ENCODE peak calls at places on chromosome 17, in nine cellular contexts. X, V, Q, I, P, Y, K, O and C are unnamed samples.

GRCh38 chr17:3928394-3928793 is 12.1 kb upstream of the P2RX1 start:
- DNase-seq in V (no peak), Y (no peak), K (no peak), Q (no peak), P (no peak), O (no peak), I (no peak), X (no peak), C (no peak)

GRCh38 chr17:32958418-32958817 is 30.5 kb downstream of the TMEM98 start:
- DNase-seq in I (no peak), X (no peak), Q (no peak), V (no peak), O (no peak), Y (no peak), K (peak), P (no peak), C (no peak)

GRCh38 chr17:46764709-46765401 is 53.6 kb downstream of the WNT3 start:
- DNase-seq in I (no peak), K (peak), Q (no peak), V (peak), Y (no peak), X (peak), O (peak), P (no peak), C (no peak)

GRCh38 chr17:70869402-70870085 is 700.2 kb downstream of the KCNJ2 start:
- DNase-seq in O (no peak), V (no peak), K (no peak), X (no peak), P (no peak), Y (no peak), Q (no peak), I (peak), C (no peak)

GRCh38 chr17:56717471-56717870 is 116.2 kb downstream of the C17orf67 start:
- DNase-seq in O (no peak), Y (no peak), K (no peak), X (no peak), Q (no peak), P (no peak), V (no peak), I (no peak), C (no peak)

GRCh38 chr17:38352245-38353083 is 820 bp downstream of the SOCS7 start:
- DNase-seq in I (peak), K (no peak), V (no peak), P (peak), X (peak), Q (no peak), O (peak), Y (peak), C (peak)

GRCh38 chr17:12620200-12620720 is 45.4 kb upstream of the MYOCD start:
- DNase-seq in O (no peak), K (no peak), P (no peak), Q (no peak), Y (no peak), V (no peak), I (no peak), X (no peak), C (no peak)

GRCh38 chr17:62888148-62888547 is 77.9 kb upstream of the TANC2 start:
- DNase-seq in Y (no peak), O (no peak), X (no peak), I (no peak), K (no peak), Q (no peak), V (peak), P (no peak), C (no peak)

GRCh38 chr17:58344047-58344790 is 7.8 kb downstream of the SUPT4H1 start:
- DNase-seq in V (no peak), O (no peak), X (peak), Q (no peak), I (no peak), P (peak), Y (no peak), K (no peak), C (peak)

GRCh38 chr17:13266596-13266995 is 248.8 kb upstream of the ELAC2 start:
- DNase-seq in P (no peak), O (no peak), Q (no peak), X (no peak), I (no peak), K (peak), Y (no peak), V (no peak), C (no peak)

GRCh38 chr17:27497696-27498095 is 41.4 kb downstream of the KSR1 start:
- DNase-seq in O (no peak), Y (no peak), K (no peak), Q (no peak), V (no peak), I (no peak), P (no peak), X (no peak), C (no peak)

GRCh38 chr17:58248955-58249269 is 10.5 kb downstream of the LPO start:
- DNase-seq in I (peak), O (no peak), K (no peak), Y (no peak), V (no peak), X (no peak), Q (no peak), P (no peak), C (no peak)

GRCh38 chr17:15377608-15378007 is 36.2 kb upstream of the TEKT3 start:
- DNase-seq in V (no peak), X (no peak), K (no peak), Y (no peak), P (no peak), I (peak), O (no peak), Q (no peak), C (no peak)

GRCh38 chr17:5282639-5283217 is 644 bp downstream of the RABEP1 start:
- DNase-seq in X (no peak), K (no peak), P (peak), V (no peak), Y (no peak), Q (no peak), I (peak), O (peak), C (no peak)

GRCh38 chr17:12727076-12727750 is 61.5 kb downstream of the MYOCD start:
- DNase-seq in Q (no peak), I (no peak), X (no peak), Y (no peak), K (peak), O (no peak), V (no peak), P (no peak), C (no peak)

GRCh38 chr17:3712811-3713463 is 10.8 kb upstream of the HASPIN start:
- DNase-seq in K (no peak), V (no peak), X (no peak), Y (no peak), O (no peak), P (no peak), I (no peak), Q (no peak), C (no peak)

GRCh38 chr17:65093930-65094329 is 37.4 kb upstream of the GNA13 start:
- DNase-seq in Y (no peak), K (no peak), P (no peak), V (no peak), O (no peak), I (peak), Q (no peak), X (no peak), C (no peak)

GRCh38 chr17:72118588-72119279 is 2.1 kb upstream of the SOX9 start:
- DNase-seq in Q (peak), I (peak), V (peak), Y (peak), O (peak), X (peak), K (no peak), P (no peak), C (peak)

GRCh38 chr17:55286681-55287589 is 22.2 kb downstream of the HLF start:
- DNase-seq in X (peak), K (no peak), V (peak), O (no peak), Q (no peak), I (no peak), Y (peak), P (no peak), C (no peak)

GRCh38 chr17:76515291-76515949 is 14.2 kb upstream of the RHBDF2 start:
- DNase-seq in O (peak), X (peak), V (no peak), P (peak), K (peak), Y (no peak), Q (no peak), I (no peak), C (peak)

GRCh38 chr17:75102385-75102821 is 7.4 kb upstream of the ARMC7 start:
- DNase-seq in P (no peak), O (no peak), X (no peak), Y (no peak), Q (no peak), K (no peak), I (peak), V (no peak), C (peak)

GRCh38 chr17:15384142-15384803 is 42.9 kb upstream of the TEKT3 start:
- DNase-seq in O (peak), Q (no peak), Y (no peak), I (peak), X (no peak), P (no peak), V (no peak), K (no peak), C (no peak)

GRCh38 chr17:2018716-2019490 is 6.2 kb downstream of the RTN4RL1 start:
- DNase-seq in O (no peak), Q (no peak), V (peak), Y (no peak), I (no peak), X (no peak), K (no peak), P (no peak), C (no peak)

GRCh38 chr17:76716834-76717205 is 6.1 kb upstream of the MXRA7 start:
- DNase-seq in O (no peak), V (no peak), K (peak), X (no peak), Q (no peak), P (no peak), I (no peak), Y (no peak), C (no peak)

GRCh38 chr17:31072186-31072585 is 22.6 kb upstream of the NF1 start:
- DNase-seq in Q (no peak), Y (no peak), K (peak), O (no peak), I (peak), X (no peak), V (peak), P (no peak), C (no peak)

GRCh38 chr17:1304522-1304921 is 25.1 kb downstream of the TRARG1 start:
- DNase-seq in O (no peak), K (no peak), Y (no peak), V (no peak), X (no peak), P (no peak), I (no peak), Q (no peak), C (no peak)

GRCh38 chr17:19538095-19539039 is 4.7 kb downstream of the SLC47A1 start:
- DNase-seq in O (peak), I (peak), Y (no peak), Q (no peak), K (no peak), X (no peak), V (no peak), P (no peak), C (no peak)

GRCh38 chr17:15364615-15365014 is 23.2 kb upstream of the TEKT3 start:
- DNase-seq in I (no peak), K (no peak), V (no peak), P (no peak), O (peak), Q (no peak), X (no peak), Y (no peak), C (no peak)

GRCh38 chr17:44071198-44071520 is 624 bp downstream of the G6PC3 start:
- DNase-seq in Y (no peak), X (no peak), V (peak), P (no peak), I (no peak), Q (no peak), K (no peak), O (no peak), C (no peak)

GRCh38 chr17:44069974-44070454 is 521 bp upstream of the G6PC3 start:
- DNase-seq in Q (no peak), X (no peak), Y (peak), V (peak), P (no peak), I (peak), O (no peak), K (no peak), C (no peak)

GRCh38 chr17:44071772-44072171 is 1.2 kb downstream of the G6PC3 start:
- DNase-seq in Y (no peak), X (no peak), P (no peak), Q (no peak), V (peak), I (no peak), K (no peak), O (no peak), C (no peak)

GRCh38 chr17:44067547-44067945 is 1.1 kb upstream of the LSM12 start:
- DNase-seq in X (no peak), V (no peak), P (no peak), Y (no peak), Q (no peak), O (no peak), K (no peak), I (no peak), C (no peak)

DNA sequence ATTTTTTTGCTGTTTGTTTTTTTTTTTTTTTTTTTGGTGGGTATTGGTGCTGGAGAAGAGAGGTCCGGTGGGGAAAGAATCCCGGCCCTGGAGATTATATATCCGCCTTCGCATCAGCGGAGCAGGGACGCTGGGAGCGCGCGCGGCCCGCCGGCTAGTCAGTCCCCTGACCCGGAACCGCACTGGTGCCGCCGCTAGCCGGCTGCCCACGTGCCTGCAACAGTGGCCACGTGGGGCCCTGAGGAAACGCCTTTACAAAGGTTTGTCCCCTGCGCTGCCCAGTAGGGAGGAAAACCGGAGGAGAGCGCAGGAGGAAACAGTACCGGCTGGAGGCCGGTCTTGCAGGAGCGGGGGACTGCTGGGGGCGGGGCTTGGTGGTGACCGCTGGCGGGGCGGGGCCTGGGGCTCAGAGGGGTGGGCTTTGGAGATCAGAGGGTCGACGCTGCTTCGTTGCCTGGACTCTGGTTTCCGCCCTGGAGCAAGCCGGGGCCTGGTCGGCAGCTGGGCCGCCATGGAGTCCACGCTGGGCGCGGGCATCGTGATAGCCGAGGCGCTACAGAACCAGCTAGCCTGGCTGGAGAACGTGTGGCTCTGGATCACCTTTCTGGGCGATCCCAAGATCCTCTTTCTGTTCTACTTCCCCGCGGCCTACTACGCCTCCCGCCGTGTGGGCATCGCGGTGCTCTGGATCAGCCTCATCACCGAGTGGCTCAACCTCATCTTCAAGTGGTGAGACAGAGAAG is at the start of gene G6PC3:
- DNase-seq in Q (peak), I (peak), K (peak), X (peak), Y (peak), P (peak), V (peak), O (peak), C (peak)
- TF ChIP-seq CTCF in Q (no peak), I (no peak), K (peak), X (peak), Y (no peak), P (no peak), V (no peak), O (no peak), C (no peak)

DNA sequence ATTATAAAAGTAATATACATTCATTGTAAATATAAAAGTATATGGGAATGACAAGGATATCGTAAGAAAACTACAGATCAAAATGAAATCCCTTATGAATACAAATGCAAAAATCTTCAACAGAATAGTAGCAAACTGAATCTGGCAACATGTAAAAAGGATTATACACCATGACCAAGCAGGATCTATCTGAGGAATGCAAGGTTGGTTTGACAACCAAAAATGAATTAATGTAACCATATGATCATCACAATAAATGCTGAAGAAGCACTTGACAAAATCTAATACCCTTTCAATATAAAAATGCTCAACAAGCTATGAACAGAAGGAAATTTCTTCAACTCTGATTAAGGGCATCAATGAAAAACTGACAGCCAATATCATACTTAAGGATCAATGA is 48.8 kb downstream of the NDEL1 start:
- DNase-seq in P (no peak), K (no peak), I (no peak), O (no peak), X (no peak), V (no peak), Y (no peak), Q (no peak), C (no peak)
- TF ChIP-seq CTCF in P (no peak), K (no peak), I (no peak), O (no peak), X (no peak), V (no peak), Y (no peak), Q (no peak), C (no peak)

GRCh38 chr17:48023408-48024148 is 14.0 kb downstream of the COPZ2 start:
- DNase-seq in X (peak), K (no peak), P (peak), I (peak), O (peak), Y (peak), Q (peak), V (peak), C (no peak)
- TF ChIP-seq CTCF in X (peak), K (peak), P (peak), I (no peak), O (peak), Y (no peak), Q (no peak), V (peak), C (no peak)

GRCh38 chr17:80861892-80862291 is 129.7 kb upstream of the CHMP6 start:
- DNase-seq in Q (no peak), O (no peak), Y (peak), P (no peak), V (no peak), X (no peak), K (no peak), I (peak), C (no peak)
- TF ChIP-seq CTCF in Q (peak), O (peak), Y (peak), P (no peak), V (no peak), X (no peak), K (peak), I (no peak), C (no peak)

DNA sequence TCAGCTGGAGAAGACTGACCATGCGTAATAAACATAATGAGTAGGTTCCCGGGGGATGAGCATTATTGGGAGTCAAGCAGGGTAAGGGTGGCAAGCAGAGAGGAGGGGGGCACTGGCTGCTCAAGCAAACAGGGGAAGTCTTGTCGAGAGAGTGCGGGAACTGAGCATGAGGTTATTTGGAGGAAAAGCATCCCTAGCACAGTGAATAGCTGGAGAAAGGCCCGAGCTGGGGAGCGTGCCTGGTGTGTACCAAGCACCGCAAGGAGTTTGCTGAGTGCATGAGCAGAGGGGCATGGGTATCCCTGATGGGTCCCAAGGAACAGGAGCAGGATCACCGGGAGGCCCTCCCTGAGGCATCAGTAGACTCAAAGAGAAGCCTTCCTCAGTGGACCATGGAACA is 17.2 kb downstream of the CYTH1 start:
- DNase-seq in Q (no peak), I (no peak), X (no peak), O (no peak), K (no peak), P (no peak), Y (no peak), V (no peak), C (no peak)
- TF ChIP-seq CTCF in Q (no peak), I (no peak), X (no peak), O (no peak), K (no peak), P (no peak), Y (no peak), V (no peak), C (no peak)

GRCh38 chr17:42553866-42554249 is 1.1 kb downstream of the HSD17B1 start:
- DNase-seq in I (no peak), O (no peak), K (no peak), Q (no peak), P (no peak), Y (no peak), X (peak), V (no peak), C (no peak)
- TF ChIP-seq CTCF in I (no peak), O (no peak), K (no peak), Q (no peak), P (no peak), Y (no peak), X (no peak), V (no peak), C (no peak)

DNA sequence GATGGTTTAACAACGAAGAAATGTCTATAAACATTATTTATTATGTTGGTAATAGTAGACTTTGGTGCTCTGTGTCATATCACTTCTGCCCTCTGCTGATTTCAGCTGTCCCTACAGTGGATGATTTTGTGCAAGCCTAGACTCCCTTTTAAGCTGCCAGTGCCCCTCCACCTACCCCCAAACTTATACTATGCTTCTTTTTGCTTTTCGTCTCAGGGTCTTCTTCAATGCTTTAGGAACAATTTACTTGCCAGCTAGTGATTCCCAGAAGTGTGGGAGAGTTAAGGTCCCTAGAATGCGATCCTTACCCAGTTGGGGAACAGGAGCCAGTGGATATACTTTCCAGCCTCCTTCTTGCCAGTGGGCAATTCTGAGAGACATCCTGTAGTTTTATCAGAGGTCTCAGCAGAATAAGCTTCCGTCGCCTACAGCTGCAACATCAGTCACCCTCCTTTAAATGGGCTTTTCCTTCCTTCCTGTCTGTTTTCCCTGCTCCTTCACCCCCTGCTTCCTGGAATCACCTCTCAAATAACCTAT is 4.1 kb downstream of the ICAM2 start:
- DNase-seq in I (no peak), P (no peak), Q (no peak), O (no peak), Y (no peak), X (no peak), K (no peak), V (no peak), C (no peak)
- TF ChIP-seq CTCF in I (no peak), P (peak), Q (no peak), O (peak), Y (peak), X (no peak), K (peak), V (no peak), C (peak)

DNA sequence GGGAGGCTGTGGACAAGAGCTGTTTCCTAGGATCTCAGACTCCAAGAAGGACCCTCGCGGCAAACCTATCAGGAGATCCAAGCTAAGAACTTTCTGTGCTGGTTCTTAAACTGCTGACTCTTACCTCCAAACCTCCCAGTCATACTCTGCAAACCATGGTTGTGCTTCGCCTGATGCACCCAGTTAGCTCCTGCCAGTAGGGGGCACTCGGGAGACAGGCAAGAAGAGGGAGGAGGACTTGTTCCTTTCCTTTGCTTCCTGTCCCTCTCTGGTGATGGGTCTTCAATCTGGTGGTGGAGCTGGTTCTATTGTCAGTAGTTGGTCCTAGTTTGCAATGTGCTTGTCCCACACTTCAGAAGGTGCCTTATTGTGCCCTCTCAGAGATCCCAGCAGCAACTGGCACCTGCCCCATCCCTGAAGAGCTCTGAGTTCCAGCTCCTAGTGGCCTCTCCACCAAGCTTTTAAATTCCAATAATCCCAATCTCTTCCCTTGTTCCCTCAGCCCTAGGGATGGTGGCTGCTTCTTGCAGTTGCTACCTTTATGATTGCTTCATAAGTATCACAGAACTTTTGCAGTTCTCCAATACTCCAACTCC is 113.5 kb upstream of the RPL38 start:
- DNase-seq in O (no peak), Y (peak), I (peak), P (peak), Q (no peak), K (no peak), V (peak), X (peak), C (peak)
- TF ChIP-seq CTCF in O (peak), Y (peak), I (peak), P (peak), Q (peak), K (peak), V (peak), X (no peak), C (peak)

GRCh38 chr17:34314279-34314678 is 5.0 kb upstream of the CCL8 start:
- DNase-seq in X (no peak), I (no peak), Q (no peak), K (peak), P (no peak), Y (no peak), O (no peak), V (no peak), C (no peak)
- TF ChIP-seq CTCF in X (no peak), I (no peak), Q (no peak), K (no peak), P (no peak), Y (no peak), O (no peak), V (no peak), C (no peak)